ENCODE peak calls at places on chromosomes 4 and X, in four cellular contexts. One of them, this sample, is unnamed.

GRCh38 chrX:40172169-40172979 is 74.6 kb upstream of the BCOR start:
- DNase-seq in bronchial epithelial cell: no peak
- DNase-seq in MM.1S: no peak
- DNase-seq in heart right ventricle: peak
- DNase-seq in this sample: no peak

GRCh38 chr4:70651864-70652506 is 14.3 kb downstream of the JCHAIN start:
- DNase-seq in MM.1S: peak
- DNase-seq in bronchial epithelial cell: peak
- DNase-seq in heart right ventricle: no peak
- DNase-seq in this sample: no peak

GRCh38 chr4:89298788-89299152 is 8.8 kb downstream of the GPRIN3 start:
- DNase-seq in heart right ventricle: no peak
- DNase-seq in MM.1S: peak
- DNase-seq in bronchial epithelial cell: no peak
- DNase-seq in this sample: peak

GRCh38 chr4:155497306-155497705 is 120.5 kb upstream of the MAP9 start:
- DNase-seq in heart right ventricle: no peak
- DNase-seq in bronchial epithelial cell: no peak
- DNase-seq in MM.1S: no peak
- DNase-seq in this sample: no peak

GRCh38 chrX:154712781-154713391 is 38.0 kb downstream of the GAB3 start:
- DNase-seq in MM.1S: peak
- DNase-seq in heart right ventricle: no peak
- DNase-seq in bronchial epithelial cell: peak
- DNase-seq in this sample: peak

GRCh38 chrX:54640103-54640428 is 110.0 kb downstream of the GNL3L start:
- DNase-seq in bronchial epithelial cell: no peak
- DNase-seq in heart right ventricle: no peak
- DNase-seq in MM.1S: no peak
- DNase-seq in this sample: no peak

GRCh38 chr4:858831-859451 is 33.0 kb upstream of the CPLX1 start:
- DNase-seq in MM.1S: no peak
- DNase-seq in bronchial epithelial cell: no peak
- DNase-seq in heart right ventricle: no peak
- DNase-seq in this sample: no peak

GRCh38 chr4:77184018-77184417 is 27.0 kb downstream of the CCNG2 start:
- DNase-seq in bronchial epithelial cell: no peak
- DNase-seq in heart right ventricle: no peak
- DNase-seq in MM.1S: no peak
- DNase-seq in this sample: no peak

GRCh38 chr4:20982544-20982943 is 282.3 kb downstream of the PACRGL start:
- DNase-seq in bronchial epithelial cell: no peak
- DNase-seq in MM.1S: no peak
- DNase-seq in heart right ventricle: no peak
- DNase-seq in this sample: no peak

GRCh38 chr4:116599859-116600258 is 485.5 kb downstream of the TRAM1L1 start:
- DNase-seq in heart right ventricle: no peak
- DNase-seq in bronchial epithelial cell: no peak
- DNase-seq in MM.1S: no peak
- DNase-seq in this sample: no peak

GRCh38 chrX:45806410-45807121 is 605.9 kb upstream of the DIPK2B start:
- DNase-seq in MM.1S: no peak
- DNase-seq in bronchial epithelial cell: peak
- DNase-seq in heart right ventricle: no peak
- DNase-seq in this sample: peak

GRCh38 chrX:254630-255215 is 26.5 kb upstream of the PLCXD1 start:
- DNase-seq in MM.1S: no peak
- DNase-seq in heart right ventricle: no peak
- DNase-seq in bronchial epithelial cell: no peak
- DNase-seq in this sample: no peak

GRCh38 chr4:74235135-74235534 is 73.1 kb upstream of the EPGN start:
- DNase-seq in heart right ventricle: no peak
- DNase-seq in MM.1S: no peak
- DNase-seq in bronchial epithelial cell: no peak
- DNase-seq in this sample: no peak

GRCh38 chr4:121950680-121951569 is 935 bp downstream of the TRPC3 start:
- DNase-seq in MM.1S: peak
- DNase-seq in heart right ventricle: peak
- DNase-seq in bronchial epithelial cell: no peak
- DNase-seq in this sample: no peak

GRCh38 chr4:7973545-7973981 is 33.9 kb upstream of the AFAP1 start:
- DNase-seq in bronchial epithelial cell: peak
- DNase-seq in heart right ventricle: no peak
- DNase-seq in MM.1S: no peak
- DNase-seq in this sample: no peak

GRCh38 chr4:30537462-30537861 is 182.7 kb upstream of the PCDH7 start:
- DNase-seq in heart right ventricle: no peak
- DNase-seq in MM.1S: no peak
- DNase-seq in bronchial epithelial cell: peak
- DNase-seq in this sample: peak

GRCh38 chr4:64144994-64145393 is 264.3 kb downstream of the TECRL start:
- DNase-seq in heart right ventricle: peak
- DNase-seq in bronchial epithelial cell: no peak
- DNase-seq in MM.1S: no peak
- DNase-seq in this sample: no peak

GRCh38 chr4:26484032-26484515 is 6.2 kb downstream of the CCKAR start:
- DNase-seq in MM.1S: no peak
- DNase-seq in bronchial epithelial cell: no peak
- DNase-seq in heart right ventricle: no peak
- DNase-seq in this sample: no peak

GRCh38 chrX:38800981-38801845 is at the start of gene MID1IP1:
- DNase-seq in bronchial epithelial cell: peak
- DNase-seq in MM.1S: peak
- DNase-seq in heart right ventricle: peak
- DNase-seq in this sample: peak

GRCh38 chr4:155722816-155723499 is 35.9 kb upstream of the GUCY1B1 start:
- DNase-seq in MM.1S: no peak
- DNase-seq in heart right ventricle: no peak
- DNase-seq in bronchial epithelial cell: no peak
- DNase-seq in this sample: no peak

GRCh38 chr4:174757736-174758135 is 71.3 kb downstream of the GLRA3 start:
- DNase-seq in MM.1S: no peak
- DNase-seq in heart right ventricle: no peak
- DNase-seq in bronchial epithelial cell: no peak
- DNase-seq in this sample: no peak

GRCh38 chrX:34900691-34901090 is 41.9 kb upstream of the FAM47B start:
- DNase-seq in MM.1S: no peak
- DNase-seq in heart right ventricle: no peak
- DNase-seq in bronchial epithelial cell: no peak
- DNase-seq in this sample: no peak

GRCh38 chrX:130769835-130770234 is 133.2 kb downstream of the ENOX2 start:
- DNase-seq in MM.1S: no peak
- DNase-seq in heart right ventricle: no peak
- DNase-seq in bronchial epithelial cell: no peak
- DNase-seq in this sample: no peak

GRCh38 chrX:17547658-17548057 is 172.7 kb downstream of the NHS start:
- DNase-seq in MM.1S: peak
- DNase-seq in heart right ventricle: peak
- DNase-seq in bronchial epithelial cell: peak
- DNase-seq in this sample: peak

GRCh38 chr4:108725457-108725856 is 37.4 kb downstream of the ETNPPL start:
- DNase-seq in heart right ventricle: no peak
- DNase-seq in MM.1S: no peak
- DNase-seq in bronchial epithelial cell: no peak
- DNase-seq in this sample: no peak

GRCh38 chrX:400258-400657 is 13.6 kb upstream of the PPP2R3B start:
- DNase-seq in heart right ventricle: no peak
- DNase-seq in bronchial epithelial cell: no peak
- DNase-seq in MM.1S: no peak
- DNase-seq in this sample: no peak

GRCh38 chr4:100294356-100294755 is 104.1 kb upstream of the DDIT4L start:
- DNase-seq in heart right ventricle: no peak
- DNase-seq in MM.1S: no peak
- DNase-seq in bronchial epithelial cell: no peak
- DNase-seq in this sample: no peak

GRCh38 chr4:80192937-80193336 is 4.4 kb upstream of the PRDM8 start:
- DNase-seq in MM.1S: no peak
- DNase-seq in heart right ventricle: no peak
- DNase-seq in bronchial epithelial cell: peak
- DNase-seq in this sample: no peak

GRCh38 chrX:48902135-48902534 is 4.4 kb downstream of the PQBP1 start:
- DNase-seq in MM.1S: no peak
- DNase-seq in heart right ventricle: no peak
- DNase-seq in bronchial epithelial cell: no peak
- DNase-seq in this sample: no peak

GRCh38 chr4:140717313-140717712 is 38.9 kb downstream of the TBC1D9 start:
- DNase-seq in bronchial epithelial cell: peak
- DNase-seq in heart right ventricle: no peak
- DNase-seq in MM.1S: no peak
- DNase-seq in this sample: no peak

GRCh38 chr4:185201983-185202962 is 1.5 kb downstream of the CFAP97 start:
- DNase-seq in heart right ventricle: no peak
- DNase-seq in MM.1S: no peak
- DNase-seq in bronchial epithelial cell: no peak
- DNase-seq in this sample: no peak

DNA sequence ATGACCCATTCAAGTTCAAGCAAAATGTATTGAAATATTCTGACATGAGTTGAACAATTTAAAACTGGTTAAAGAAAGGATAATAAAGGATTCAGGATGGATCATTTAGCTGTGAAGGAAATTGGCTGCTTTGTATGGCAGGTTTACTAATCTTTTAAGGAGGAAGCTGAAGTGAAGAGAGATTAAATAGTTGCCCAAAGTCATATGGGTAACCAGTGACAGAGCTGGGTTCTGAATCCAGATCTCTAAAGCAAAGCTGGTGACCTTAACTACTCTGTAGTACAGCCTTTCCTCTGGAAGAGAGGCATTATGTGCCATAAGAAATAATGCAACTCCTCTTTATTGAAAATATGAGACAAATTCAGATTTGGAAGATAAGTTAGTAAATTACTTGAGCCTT is 22.8 kb downstream of the FHIP1A start:
- DNase-seq in MM.1S: no peak
- DNase-seq in bronchial epithelial cell: no peak
- DNase-seq in heart right ventricle: no peak
- DNase-seq in this sample: no peak
- H3K4me3 ChIP-seq in MM.1S: no peak
- H3K4me3 ChIP-seq in bronchial epithelial cell: no peak
- H3K4me3 ChIP-seq in heart right ventricle: no peak
- H3K4me3 ChIP-seq in this sample: no peak

DNA sequence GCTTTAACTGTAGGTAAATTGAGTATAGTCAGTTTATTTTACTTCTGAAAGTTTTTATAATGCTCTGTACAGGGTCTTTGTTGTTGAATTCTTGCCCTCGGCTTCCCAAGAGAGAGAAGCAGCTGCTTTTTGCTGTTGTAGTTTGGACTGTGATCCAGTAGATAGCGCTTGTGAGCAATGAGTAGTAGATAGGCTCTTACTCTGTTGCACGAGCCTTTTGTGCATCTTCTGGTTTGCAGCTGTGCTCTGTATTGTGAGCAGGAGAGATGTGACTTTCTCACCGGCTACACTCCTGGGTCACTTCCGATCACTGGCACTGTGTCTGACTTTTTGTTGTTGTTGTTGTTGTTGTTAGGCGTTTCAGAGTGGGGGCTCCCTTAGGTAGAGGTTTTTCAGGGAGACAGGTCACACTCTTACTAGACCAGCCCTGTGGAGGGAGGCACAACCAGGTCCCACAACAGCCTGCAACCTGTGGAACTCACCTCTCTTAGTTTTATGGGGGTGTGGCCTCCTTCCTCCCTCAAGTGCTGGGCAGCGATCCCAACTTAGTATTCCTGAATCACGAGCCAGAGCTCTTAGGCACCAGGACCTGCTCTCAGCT is 822.1 kb upstream of the GALNTL6 start:
- DNase-seq in bronchial epithelial cell: peak
- DNase-seq in MM.1S: peak
- DNase-seq in heart right ventricle: no peak
- DNase-seq in this sample: peak
- TF ChIP-seq CTCF in bronchial epithelial cell: peak
- TF ChIP-seq CTCF in MM.1S: peak
- TF ChIP-seq CTCF in heart right ventricle: peak
- TF ChIP-seq CTCF in this sample: peak

DNA sequence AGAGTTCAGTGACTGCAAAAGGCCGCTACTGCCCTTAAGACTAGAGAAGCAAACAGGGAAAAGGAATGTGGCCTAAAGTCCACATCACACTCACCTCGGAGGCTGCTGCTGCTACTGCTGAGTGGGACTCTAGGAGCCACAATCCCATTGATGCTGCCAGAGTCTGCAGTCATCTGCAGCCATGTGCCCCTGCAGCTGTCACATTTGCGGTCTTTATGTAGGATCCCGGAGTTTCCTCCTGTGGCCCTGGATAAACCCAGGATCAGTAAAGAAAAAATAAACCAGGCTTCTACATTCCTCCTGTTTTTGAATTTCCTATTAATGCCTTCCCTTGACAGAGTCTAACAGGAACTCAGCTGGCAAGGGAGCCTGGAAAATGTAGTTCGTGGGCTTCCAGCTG is 10.4 kb upstream of the PHEX start:
- DNase-seq in bronchial epithelial cell: no peak
- DNase-seq in MM.1S: no peak
- DNase-seq in heart right ventricle: no peak
- DNase-seq in this sample: no peak
- H3K4me3 ChIP-seq in bronchial epithelial cell: no peak
- H3K4me3 ChIP-seq in MM.1S: no peak
- H3K4me3 ChIP-seq in heart right ventricle: no peak
- H3K4me3 ChIP-seq in this sample: no peak

GRCh38 chr4:6782147-6782845 is at the start of gene KIAA0232:
- DNase-seq in heart right ventricle: peak
- DNase-seq in MM.1S: peak
- DNase-seq in bronchial epithelial cell: peak
- DNase-seq in this sample: peak
- TF ChIP-seq CTCF in heart right ventricle: no peak
- TF ChIP-seq CTCF in MM.1S: no peak
- TF ChIP-seq CTCF in bronchial epithelial cell: no peak
- TF ChIP-seq CTCF in this sample: no peak

DNA sequence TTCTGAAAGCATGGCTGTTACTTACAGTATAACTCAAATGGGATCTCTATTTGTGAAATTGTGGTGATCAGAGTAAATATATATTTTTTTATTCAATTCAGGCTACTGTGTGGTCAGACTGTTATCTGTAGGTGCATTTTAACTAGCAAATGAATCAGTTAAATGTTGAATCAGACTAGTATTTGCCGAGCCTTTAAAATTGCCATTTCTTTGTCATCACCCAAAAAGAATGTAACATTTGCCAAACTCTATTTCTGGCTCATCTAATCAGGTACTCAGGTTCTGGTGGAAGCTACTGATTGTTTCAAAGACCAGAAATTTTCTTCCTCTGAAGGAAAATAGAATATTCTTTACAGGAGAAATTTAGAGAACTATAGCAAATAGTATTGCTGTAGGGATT is 1.8 kb upstream of the NAA15 start:
- DNase-seq in bronchial epithelial cell: peak
- DNase-seq in MM.1S: no peak
- DNase-seq in heart right ventricle: no peak
- DNase-seq in this sample: no peak
- H3K4me3 ChIP-seq in bronchial epithelial cell: no peak
- H3K4me3 ChIP-seq in MM.1S: peak
- H3K4me3 ChIP-seq in heart right ventricle: peak
- H3K4me3 ChIP-seq in this sample: peak

GRCh38 chr4:15965325-15965724 is 2.4 kb upstream of the FGFBP2 start:
- DNase-seq in MM.1S: no peak
- DNase-seq in heart right ventricle: no peak
- DNase-seq in bronchial epithelial cell: no peak
- DNase-seq in this sample: no peak
- TF ChIP-seq CTCF in MM.1S: no peak
- TF ChIP-seq CTCF in heart right ventricle: no peak
- TF ChIP-seq CTCF in bronchial epithelial cell: no peak
- TF ChIP-seq CTCF in this sample: no peak

This sample was measured in astrocyte of the cerebellum.